ENCODE peak calls at places on chromosomes 13 and 19, in six cellular contexts. One of them, this sample, is unnamed.

GRCh38 chr19:4390017-4390861 is 10.1 kb downstream of the SH3GL1 start:
- DNase-seq in mesothelial cell of epicardium: no peak
- DNase-seq in colonic mucosa: no peak
- DNase-seq in activated naive CD4-positive, alpha-beta T cell treated with anti-CD3 and anti-CD28 coated beads, Interleukin-2, amount 10 ng/mL, durations not matched to agents 7 days and 5 days: no peak
- DNase-seq in activated CD8-positive, alpha-beta T cell treated with anti-CD3 and anti-CD28 coated beads for 36 hours: no peak
- DNase-seq in activated CD4-positive, alpha-beta T cell treated with anti-CD3 and anti-CD28 coated beads, Interleukin-2, amount 50 U/mL, for 24 hours: no peak
- DNase-seq in this sample: no peak

GRCh38 chr13:45015300-45015699 is 26.0 kb downstream of the GPALPP1 start:
- DNase-seq in activated naive CD4-positive, alpha-beta T cell treated with anti-CD3 and anti-CD28 coated beads, Interleukin-2, amount 10 ng/mL, durations not matched to agents 7 days and 5 days: no peak
- DNase-seq in activated CD8-positive, alpha-beta T cell treated with anti-CD3 and anti-CD28 coated beads for 36 hours: no peak
- DNase-seq in mesothelial cell of epicardium: no peak
- DNase-seq in activated CD4-positive, alpha-beta T cell treated with anti-CD3 and anti-CD28 coated beads, Interleukin-2, amount 50 U/mL, for 24 hours: no peak
- DNase-seq in colonic mucosa: no peak
- DNase-seq in this sample: no peak

GRCh38 chr13:85567909-85568308 is 231.3 kb downstream of the SLITRK6 start:
- DNase-seq in activated CD8-positive, alpha-beta T cell treated with anti-CD3 and anti-CD28 coated beads for 36 hours: no peak
- DNase-seq in mesothelial cell of epicardium: no peak
- DNase-seq in activated naive CD4-positive, alpha-beta T cell treated with anti-CD3 and anti-CD28 coated beads, Interleukin-2, amount 10 ng/mL, durations not matched to agents 7 days and 5 days: no peak
- DNase-seq in activated CD4-positive, alpha-beta T cell treated with anti-CD3 and anti-CD28 coated beads, Interleukin-2, amount 50 U/mL, for 24 hours: no peak
- DNase-seq in colonic mucosa: no peak
- DNase-seq in this sample: no peak

GRCh38 chr13:76854894-76855293 is 31.3 kb downstream of the KCTD12 start:
- DNase-seq in mesothelial cell of epicardium: no peak
- DNase-seq in colonic mucosa: no peak
- DNase-seq in activated CD4-positive, alpha-beta T cell treated with anti-CD3 and anti-CD28 coated beads, Interleukin-2, amount 50 U/mL, for 24 hours: no peak
- DNase-seq in activated naive CD4-positive, alpha-beta T cell treated with anti-CD3 and anti-CD28 coated beads, Interleukin-2, amount 10 ng/mL, durations not matched to agents 7 days and 5 days: no peak
- DNase-seq in activated CD8-positive, alpha-beta T cell treated with anti-CD3 and anti-CD28 coated beads for 36 hours: no peak
- DNase-seq in this sample: no peak

GRCh38 chr13:53170910-53171309 is 142.3 kb downstream of the OLFM4 start:
- DNase-seq in activated naive CD4-positive, alpha-beta T cell treated with anti-CD3 and anti-CD28 coated beads, Interleukin-2, amount 10 ng/mL, durations not matched to agents 7 days and 5 days: no peak
- DNase-seq in activated CD4-positive, alpha-beta T cell treated with anti-CD3 and anti-CD28 coated beads, Interleukin-2, amount 50 U/mL, for 24 hours: no peak
- DNase-seq in mesothelial cell of epicardium: no peak
- DNase-seq in activated CD8-positive, alpha-beta T cell treated with anti-CD3 and anti-CD28 coated beads for 36 hours: no peak
- DNase-seq in colonic mucosa: no peak
- DNase-seq in this sample: no peak

GRCh38 chr13:99990045-99990977 is 8.7 kb downstream of the ZIC2 start:
- DNase-seq in colonic mucosa: no peak
- DNase-seq in activated CD8-positive, alpha-beta T cell treated with anti-CD3 and anti-CD28 coated beads for 36 hours: no peak
- DNase-seq in activated naive CD4-positive, alpha-beta T cell treated with anti-CD3 and anti-CD28 coated beads, Interleukin-2, amount 10 ng/mL, durations not matched to agents 7 days and 5 days: no peak
- DNase-seq in mesothelial cell of epicardium: no peak
- DNase-seq in activated CD4-positive, alpha-beta T cell treated with anti-CD3 and anti-CD28 coated beads, Interleukin-2, amount 50 U/mL, for 24 hours: no peak
- DNase-seq in this sample: no peak

GRCh38 chr19:18802354-18802753 is 11.2 kb upstream of the COMP start:
- DNase-seq in activated CD4-positive, alpha-beta T cell treated with anti-CD3 and anti-CD28 coated beads, Interleukin-2, amount 50 U/mL, for 24 hours: no peak
- DNase-seq in activated CD8-positive, alpha-beta T cell treated with anti-CD3 and anti-CD28 coated beads for 36 hours: no peak
- DNase-seq in mesothelial cell of epicardium: no peak
- DNase-seq in colonic mucosa: no peak
- DNase-seq in activated naive CD4-positive, alpha-beta T cell treated with anti-CD3 and anti-CD28 coated beads, Interleukin-2, amount 10 ng/mL, durations not matched to agents 7 days and 5 days: no peak
- DNase-seq in this sample: no peak

GRCh38 chr19:41754596-41754995 is 734 bp upstream of the CEACAM6 start:
- DNase-seq in activated CD4-positive, alpha-beta T cell treated with anti-CD3 and anti-CD28 coated beads, Interleukin-2, amount 50 U/mL, for 24 hours: no peak
- DNase-seq in activated CD8-positive, alpha-beta T cell treated with anti-CD3 and anti-CD28 coated beads for 36 hours: no peak
- DNase-seq in mesothelial cell of epicardium: no peak
- DNase-seq in activated naive CD4-positive, alpha-beta T cell treated with anti-CD3 and anti-CD28 coated beads, Interleukin-2, amount 10 ng/mL, durations not matched to agents 7 days and 5 days: no peak
- DNase-seq in colonic mucosa: no peak
- DNase-seq in this sample: no peak

GRCh38 chr13:99267927-99268326 is 9.7 kb upstream of the GPR18 start:
- DNase-seq in mesothelial cell of epicardium: no peak
- DNase-seq in activated CD8-positive, alpha-beta T cell treated with anti-CD3 and anti-CD28 coated beads for 36 hours: no peak
- DNase-seq in colonic mucosa: no peak
- DNase-seq in activated CD4-positive, alpha-beta T cell treated with anti-CD3 and anti-CD28 coated beads, Interleukin-2, amount 50 U/mL, for 24 hours: no peak
- DNase-seq in activated naive CD4-positive, alpha-beta T cell treated with anti-CD3 and anti-CD28 coated beads, Interleukin-2, amount 10 ng/mL, durations not matched to agents 7 days and 5 days: no peak
- DNase-seq in this sample: no peak

GRCh38 chr19:50392759-50393158 is 8.6 kb downstream of the POLD1 start:
- DNase-seq in colonic mucosa: no peak
- DNase-seq in mesothelial cell of epicardium: no peak
- DNase-seq in activated CD4-positive, alpha-beta T cell treated with anti-CD3 and anti-CD28 coated beads, Interleukin-2, amount 50 U/mL, for 24 hours: no peak
- DNase-seq in activated naive CD4-positive, alpha-beta T cell treated with anti-CD3 and anti-CD28 coated beads, Interleukin-2, amount 10 ng/mL, durations not matched to agents 7 days and 5 days: no peak
- DNase-seq in activated CD8-positive, alpha-beta T cell treated with anti-CD3 and anti-CD28 coated beads for 36 hours: no peak
- DNase-seq in this sample: no peak

GRCh38 chr19:33376931-33377557 is 3.5 kb downstream of the CEBPG start:
- DNase-seq in colonic mucosa: peak
- DNase-seq in mesothelial cell of epicardium: no peak
- DNase-seq in activated CD8-positive, alpha-beta T cell treated with anti-CD3 and anti-CD28 coated beads for 36 hours: no peak
- DNase-seq in activated CD4-positive, alpha-beta T cell treated with anti-CD3 and anti-CD28 coated beads, Interleukin-2, amount 50 U/mL, for 24 hours: no peak
- DNase-seq in activated naive CD4-positive, alpha-beta T cell treated with anti-CD3 and anti-CD28 coated beads, Interleukin-2, amount 10 ng/mL, durations not matched to agents 7 days and 5 days: no peak
- DNase-seq in this sample: no peak

GRCh38 chr19:16247353-16248182 is 49.9 kb downstream of the AP1M1 start:
- DNase-seq in mesothelial cell of epicardium: peak
- DNase-seq in activated CD4-positive, alpha-beta T cell treated with anti-CD3 and anti-CD28 coated beads, Interleukin-2, amount 50 U/mL, for 24 hours: peak
- DNase-seq in activated naive CD4-positive, alpha-beta T cell treated with anti-CD3 and anti-CD28 coated beads, Interleukin-2, amount 10 ng/mL, durations not matched to agents 7 days and 5 days: peak
- DNase-seq in colonic mucosa: peak
- DNase-seq in activated CD8-positive, alpha-beta T cell treated with anti-CD3 and anti-CD28 coated beads for 36 hours: peak
- DNase-seq in this sample: peak

GRCh38 chr19:50358483-50359431 is 6.7 kb downstream of the NAPSA start:
- DNase-seq in mesothelial cell of epicardium: no peak
- DNase-seq in activated CD8-positive, alpha-beta T cell treated with anti-CD3 and anti-CD28 coated beads for 36 hours: peak
- DNase-seq in activated CD4-positive, alpha-beta T cell treated with anti-CD3 and anti-CD28 coated beads, Interleukin-2, amount 50 U/mL, for 24 hours: peak
- DNase-seq in activated naive CD4-positive, alpha-beta T cell treated with anti-CD3 and anti-CD28 coated beads, Interleukin-2, amount 10 ng/mL, durations not matched to agents 7 days and 5 days: peak
- DNase-seq in colonic mucosa: peak
- DNase-seq in this sample: peak

GRCh38 chr19:34120846-34121639 is 51.3 kb upstream of the LSM14A start:
- DNase-seq in activated CD8-positive, alpha-beta T cell treated with anti-CD3 and anti-CD28 coated beads for 36 hours: peak
- DNase-seq in colonic mucosa: peak
- DNase-seq in mesothelial cell of epicardium: no peak
- DNase-seq in activated naive CD4-positive, alpha-beta T cell treated with anti-CD3 and anti-CD28 coated beads, Interleukin-2, amount 10 ng/mL, durations not matched to agents 7 days and 5 days: peak
- DNase-seq in activated CD4-positive, alpha-beta T cell treated with anti-CD3 and anti-CD28 coated beads, Interleukin-2, amount 50 U/mL, for 24 hours: peak
- DNase-seq in this sample: peak

GRCh38 chr19:48970139-48970766 is 5.1 kb downstream of the FTL start:
- DNase-seq in activated naive CD4-positive, alpha-beta T cell treated with anti-CD3 and anti-CD28 coated beads, Interleukin-2, amount 10 ng/mL, durations not matched to agents 7 days and 5 days: no peak
- DNase-seq in activated CD8-positive, alpha-beta T cell treated with anti-CD3 and anti-CD28 coated beads for 36 hours: no peak
- DNase-seq in mesothelial cell of epicardium: no peak
- DNase-seq in activated CD4-positive, alpha-beta T cell treated with anti-CD3 and anti-CD28 coated beads, Interleukin-2, amount 50 U/mL, for 24 hours: no peak
- DNase-seq in colonic mucosa: no peak
- DNase-seq in this sample: no peak

GRCh38 chr19:1757468-1758230 is 4.3 kb downstream of the ONECUT3 start:
- DNase-seq in activated naive CD4-positive, alpha-beta T cell treated with anti-CD3 and anti-CD28 coated beads, Interleukin-2, amount 10 ng/mL, durations not matched to agents 7 days and 5 days: no peak
- DNase-seq in activated CD4-positive, alpha-beta T cell treated with anti-CD3 and anti-CD28 coated beads, Interleukin-2, amount 50 U/mL, for 24 hours: no peak
- DNase-seq in activated CD8-positive, alpha-beta T cell treated with anti-CD3 and anti-CD28 coated beads for 36 hours: no peak
- DNase-seq in colonic mucosa: no peak
- DNase-seq in mesothelial cell of epicardium: no peak
- DNase-seq in this sample: peak

GRCh38 chr13:34413538-34414210 is 528.4 kb upstream of the NBEA start:
- DNase-seq in activated CD4-positive, alpha-beta T cell treated with anti-CD3 and anti-CD28 coated beads, Interleukin-2, amount 50 U/mL, for 24 hours: no peak
- DNase-seq in mesothelial cell of epicardium: no peak
- DNase-seq in colonic mucosa: no peak
- DNase-seq in activated naive CD4-positive, alpha-beta T cell treated with anti-CD3 and anti-CD28 coated beads, Interleukin-2, amount 10 ng/mL, durations not matched to agents 7 days and 5 days: no peak
- DNase-seq in activated CD8-positive, alpha-beta T cell treated with anti-CD3 and anti-CD28 coated beads for 36 hours: no peak
- DNase-seq in this sample: no peak

GRCh38 chr19:40596608-40597328 is 4.4 kb upstream of the LTBP4 start:
- DNase-seq in activated CD8-positive, alpha-beta T cell treated with anti-CD3 and anti-CD28 coated beads for 36 hours: no peak
- DNase-seq in mesothelial cell of epicardium: no peak
- DNase-seq in activated naive CD4-positive, alpha-beta T cell treated with anti-CD3 and anti-CD28 coated beads, Interleukin-2, amount 10 ng/mL, durations not matched to agents 7 days and 5 days: no peak
- DNase-seq in colonic mucosa: peak
- DNase-seq in activated CD4-positive, alpha-beta T cell treated with anti-CD3 and anti-CD28 coated beads, Interleukin-2, amount 50 U/mL, for 24 hours: no peak
- DNase-seq in this sample: peak

GRCh38 chr13:103002279-103002678 is 63.9 kb downstream of the SLC10A2 start:
- DNase-seq in activated naive CD4-positive, alpha-beta T cell treated with anti-CD3 and anti-CD28 coated beads, Interleukin-2, amount 10 ng/mL, durations not matched to agents 7 days and 5 days: no peak
- DNase-seq in activated CD4-positive, alpha-beta T cell treated with anti-CD3 and anti-CD28 coated beads, Interleukin-2, amount 50 U/mL, for 24 hours: no peak
- DNase-seq in colonic mucosa: no peak
- DNase-seq in activated CD8-positive, alpha-beta T cell treated with anti-CD3 and anti-CD28 coated beads for 36 hours: no peak
- DNase-seq in mesothelial cell of epicardium: no peak
- DNase-seq in this sample: no peak

GRCh38 chr19:29323046-29323971 is 110.4 kb upstream of the UQCRFS1 start:
- DNase-seq in activated CD4-positive, alpha-beta T cell treated with anti-CD3 and anti-CD28 coated beads, Interleukin-2, amount 50 U/mL, for 24 hours: no peak
- DNase-seq in mesothelial cell of epicardium: no peak
- DNase-seq in colonic mucosa: peak
- DNase-seq in activated naive CD4-positive, alpha-beta T cell treated with anti-CD3 and anti-CD28 coated beads, Interleukin-2, amount 10 ng/mL, durations not matched to agents 7 days and 5 days: no peak
- DNase-seq in activated CD8-positive, alpha-beta T cell treated with anti-CD3 and anti-CD28 coated beads for 36 hours: no peak
- DNase-seq in this sample: no peak

GRCh38 chr13:46492946-46493345 is 60.0 kb upstream of the LRCH1 start:
- DNase-seq in colonic mucosa: no peak
- DNase-seq in activated naive CD4-positive, alpha-beta T cell treated with anti-CD3 and anti-CD28 coated beads, Interleukin-2, amount 10 ng/mL, durations not matched to agents 7 days and 5 days: no peak
- DNase-seq in activated CD4-positive, alpha-beta T cell treated with anti-CD3 and anti-CD28 coated beads, Interleukin-2, amount 50 U/mL, for 24 hours: peak
- DNase-seq in mesothelial cell of epicardium: no peak
- DNase-seq in activated CD8-positive, alpha-beta T cell treated with anti-CD3 and anti-CD28 coated beads for 36 hours: no peak
- DNase-seq in this sample: no peak

GRCh38 chr13:112182831-112183543 is 116.0 kb downstream of the SOX1 start:
- DNase-seq in colonic mucosa: no peak
- DNase-seq in activated CD8-positive, alpha-beta T cell treated with anti-CD3 and anti-CD28 coated beads for 36 hours: no peak
- DNase-seq in activated naive CD4-positive, alpha-beta T cell treated with anti-CD3 and anti-CD28 coated beads, Interleukin-2, amount 10 ng/mL, durations not matched to agents 7 days and 5 days: no peak
- DNase-seq in activated CD4-positive, alpha-beta T cell treated with anti-CD3 and anti-CD28 coated beads, Interleukin-2, amount 50 U/mL, for 24 hours: no peak
- DNase-seq in mesothelial cell of epicardium: no peak
- DNase-seq in this sample: no peak

GRCh38 chr19:44308011-44308410 is 3.2 kb upstream of the ZNF235 start:
- DNase-seq in colonic mucosa: no peak
- DNase-seq in activated CD8-positive, alpha-beta T cell treated with anti-CD3 and anti-CD28 coated beads for 36 hours: no peak
- DNase-seq in activated naive CD4-positive, alpha-beta T cell treated with anti-CD3 and anti-CD28 coated beads, Interleukin-2, amount 10 ng/mL, durations not matched to agents 7 days and 5 days: no peak
- DNase-seq in mesothelial cell of epicardium: no peak
- DNase-seq in activated CD4-positive, alpha-beta T cell treated with anti-CD3 and anti-CD28 coated beads, Interleukin-2, amount 50 U/mL, for 24 hours: no peak
- DNase-seq in this sample: no peak

GRCh38 chr13:37492741-37493514 is 105.6 kb downstream of the POSTN start:
- DNase-seq in mesothelial cell of epicardium: no peak
- DNase-seq in colonic mucosa: no peak
- DNase-seq in activated CD8-positive, alpha-beta T cell treated with anti-CD3 and anti-CD28 coated beads for 36 hours: no peak
- DNase-seq in activated naive CD4-positive, alpha-beta T cell treated with anti-CD3 and anti-CD28 coated beads, Interleukin-2, amount 10 ng/mL, durations not matched to agents 7 days and 5 days: no peak
- DNase-seq in activated CD4-positive, alpha-beta T cell treated with anti-CD3 and anti-CD28 coated beads, Interleukin-2, amount 50 U/mL, for 24 hours: no peak
- DNase-seq in this sample: no peak

GRCh38 chr13:36912369-36912768 is 7.7 kb downstream of the SMAD9 start:
- DNase-seq in mesothelial cell of epicardium: no peak
- DNase-seq in activated CD4-positive, alpha-beta T cell treated with anti-CD3 and anti-CD28 coated beads, Interleukin-2, amount 50 U/mL, for 24 hours: no peak
- DNase-seq in activated naive CD4-positive, alpha-beta T cell treated with anti-CD3 and anti-CD28 coated beads, Interleukin-2, amount 10 ng/mL, durations not matched to agents 7 days and 5 days: no peak
- DNase-seq in activated CD8-positive, alpha-beta T cell treated with anti-CD3 and anti-CD28 coated beads for 36 hours: no peak
- DNase-seq in colonic mucosa: no peak
- DNase-seq in this sample: no peak

GRCh38 chr19:1567848-1568227 is 287 bp downstream of the MEX3D start:
- DNase-seq in activated naive CD4-positive, alpha-beta T cell treated with anti-CD3 and anti-CD28 coated beads, Interleukin-2, amount 10 ng/mL, durations not matched to agents 7 days and 5 days: no peak
- DNase-seq in activated CD4-positive, alpha-beta T cell treated with anti-CD3 and anti-CD28 coated beads, Interleukin-2, amount 50 U/mL, for 24 hours: no peak
- DNase-seq in colonic mucosa: no peak
- DNase-seq in mesothelial cell of epicardium: no peak
- DNase-seq in activated CD8-positive, alpha-beta T cell treated with anti-CD3 and anti-CD28 coated beads for 36 hours: no peak
- DNase-seq in this sample: no peak

GRCh38 chr19:52943884-52944643 is 18.6 kb downstream of the ZNF816 start:
- DNase-seq in colonic mucosa: no peak
- DNase-seq in activated naive CD4-positive, alpha-beta T cell treated with anti-CD3 and anti-CD28 coated beads, Interleukin-2, amount 10 ng/mL, durations not matched to agents 7 days and 5 days: no peak
- DNase-seq in mesothelial cell of epicardium: no peak
- DNase-seq in activated CD8-positive, alpha-beta T cell treated with anti-CD3 and anti-CD28 coated beads for 36 hours: no peak
- DNase-seq in activated CD4-positive, alpha-beta T cell treated with anti-CD3 and anti-CD28 coated beads, Interleukin-2, amount 50 U/mL, for 24 hours: no peak
- DNase-seq in this sample: no peak

GRCh38 chr19:40249201-40249600 is 22.7 kb upstream of the CCNP start:
- DNase-seq in colonic mucosa: no peak
- DNase-seq in mesothelial cell of epicardium: no peak
- DNase-seq in activated naive CD4-positive, alpha-beta T cell treated with anti-CD3 and anti-CD28 coated beads, Interleukin-2, amount 10 ng/mL, durations not matched to agents 7 days and 5 days: no peak
- DNase-seq in activated CD8-positive, alpha-beta T cell treated with anti-CD3 and anti-CD28 coated beads for 36 hours: no peak
- DNase-seq in activated CD4-positive, alpha-beta T cell treated with anti-CD3 and anti-CD28 coated beads, Interleukin-2, amount 50 U/mL, for 24 hours: no peak
- DNase-seq in this sample: no peak

GRCh38 chr19:18319591-18320135 is 3.2 kb downstream of the LSM4 start:
- DNase-seq in activated CD4-positive, alpha-beta T cell treated with anti-CD3 and anti-CD28 coated beads, Interleukin-2, amount 50 U/mL, for 24 hours: no peak
- DNase-seq in activated CD8-positive, alpha-beta T cell treated with anti-CD3 and anti-CD28 coated beads for 36 hours: no peak
- DNase-seq in colonic mucosa: peak
- DNase-seq in activated naive CD4-positive, alpha-beta T cell treated with anti-CD3 and anti-CD28 coated beads, Interleukin-2, amount 10 ng/mL, durations not matched to agents 7 days and 5 days: no peak
- DNase-seq in mesothelial cell of epicardium: no peak
- DNase-seq in this sample: no peak